ENCODE peak calls at places on chromosome 12, in six cellular contexts. One of them, this sample, is unnamed.

GRCh38 chr12:27970391-27970980 is 2.0 kb downstream of the PTHLH start:
- DNase-seq in gastrocnemius medialis: no peak
- DNase-seq in cardiac muscle cell: peak; percentile 43
- DNase-seq in pancreas: no peak
- DNase-seq in lower lobe of right lung: no peak
- DNase-seq in tibial nerve: peak; percentile 11
- DNase-seq in this sample: no peak

GRCh38 chr12:108526482-108527234 is 11.6 kb downstream of the FICD start:
- DNase-seq in gastrocnemius medialis: no peak
- DNase-seq in cardiac muscle cell: no peak
- DNase-seq in pancreas: no peak
- DNase-seq in lower lobe of right lung: no peak
- DNase-seq in tibial nerve: no peak
- DNase-seq in this sample: no peak

GRCh38 chr12:115451785-115452736 is 768.1 kb upstream of the TBX3 start:
- DNase-seq in gastrocnemius medialis: no peak
- DNase-seq in cardiac muscle cell: peak; percentile 94
- DNase-seq in pancreas: peak; percentile 23
- DNase-seq in lower lobe of right lung: peak; percentile 48
- DNase-seq in tibial nerve: no peak
- DNase-seq in this sample: no peak

GRCh38 chr12:132266802-132267201 is 62.6 kb downstream of the GALNT9 start:
- DNase-seq in gastrocnemius medialis: no peak
- DNase-seq in cardiac muscle cell: no peak
- DNase-seq in pancreas: no peak
- DNase-seq in lower lobe of right lung: no peak
- DNase-seq in tibial nerve: no peak
- DNase-seq in this sample: no peak

GRCh38 chr12:124529595-124530276 is 37.7 kb downstream of the NCOR2 start:
- DNase-seq in gastrocnemius medialis: no peak
- DNase-seq in cardiac muscle cell: no peak
- DNase-seq in pancreas: no peak
- DNase-seq in lower lobe of right lung: no peak
- DNase-seq in tibial nerve: no peak
- DNase-seq in this sample: no peak

GRCh38 chr12:124869011-124869665 is 5.5 kb upstream of the SCARB1 start:
- DNase-seq in gastrocnemius medialis: no peak
- DNase-seq in cardiac muscle cell: no peak
- DNase-seq in pancreas: no peak
- DNase-seq in lower lobe of right lung: peak; percentile 71
- DNase-seq in tibial nerve: no peak
- DNase-seq in this sample: no peak

GRCh38 chr12:46088040-46088439 is 97.7 kb upstream of the SCAF11 start:
- DNase-seq in gastrocnemius medialis: no peak
- DNase-seq in cardiac muscle cell: no peak
- DNase-seq in pancreas: no peak
- DNase-seq in lower lobe of right lung: no peak
- DNase-seq in tibial nerve: no peak
- DNase-seq in this sample: no peak

GRCh38 chr12:3038931-3039510 is 38.2 kb upstream of the TSPAN9 start:
- DNase-seq in gastrocnemius medialis: no peak
- DNase-seq in cardiac muscle cell: no peak
- DNase-seq in pancreas: no peak
- DNase-seq in lower lobe of right lung: no peak
- DNase-seq in tibial nerve: no peak
- DNase-seq in this sample: no peak

GRCh38 chr12:46299846-46300245 is 31.0 kb upstream of the SLC38A1 start:
- DNase-seq in gastrocnemius medialis: no peak
- DNase-seq in cardiac muscle cell: no peak
- DNase-seq in pancreas: no peak
- DNase-seq in lower lobe of right lung: no peak
- DNase-seq in tibial nerve: no peak
- DNase-seq in this sample: no peak

GRCh38 chr12:27524839-27525238 is 833 bp downstream of the PPFIBP1 start:
- DNase-seq in gastrocnemius medialis: no peak
- DNase-seq in cardiac muscle cell: no peak
- DNase-seq in pancreas: no peak
- DNase-seq in lower lobe of right lung: no peak
- DNase-seq in tibial nerve: peak; percentile 35
- DNase-seq in this sample: peak; percentile 36

GRCh38 chr12:15629108-15629507 is 160.1 kb downstream of the EPS8 start:
- DNase-seq in gastrocnemius medialis: peak; percentile 67
- DNase-seq in cardiac muscle cell: peak; percentile 59
- DNase-seq in pancreas: peak; percentile 15
- DNase-seq in lower lobe of right lung: no peak
- DNase-seq in tibial nerve: peak; percentile 84
- DNase-seq in this sample: no peak

GRCh38 chr12:78396538-78396937 is 468.0 kb upstream of the SYT1 start:
- DNase-seq in gastrocnemius medialis: no peak
- DNase-seq in cardiac muscle cell: no peak
- DNase-seq in pancreas: no peak
- DNase-seq in lower lobe of right lung: no peak
- DNase-seq in tibial nerve: no peak
- DNase-seq in this sample: no peak

GRCh38 chr12:90490355-90490754 is 464.6 kb downstream of the CCER1 start:
- DNase-seq in gastrocnemius medialis: no peak
- DNase-seq in cardiac muscle cell: no peak
- DNase-seq in pancreas: no peak
- DNase-seq in lower lobe of right lung: no peak
- DNase-seq in tibial nerve: no peak
- DNase-seq in this sample: no peak

GRCh38 chr12:49220972-49221371 is 32.1 kb upstream of the TUBA1A start:
- DNase-seq in gastrocnemius medialis: no peak
- DNase-seq in cardiac muscle cell: no peak
- DNase-seq in pancreas: no peak
- DNase-seq in lower lobe of right lung: no peak
- DNase-seq in tibial nerve: no peak
- DNase-seq in this sample: no peak

GRCh38 chr12:95224202-95225170 is 6.9 kb downstream of the VEZT start:
- DNase-seq in gastrocnemius medialis: no peak
- DNase-seq in cardiac muscle cell: peak; percentile 15
- DNase-seq in pancreas: no peak
- DNase-seq in lower lobe of right lung: no peak
- DNase-seq in tibial nerve: no peak
- DNase-seq in this sample: no peak

GRCh38 chr12:52630609-52631200 is 12.3 kb upstream of the KRT73 start:
- DNase-seq in gastrocnemius medialis: no peak
- DNase-seq in cardiac muscle cell: no peak
- DNase-seq in pancreas: no peak
- DNase-seq in lower lobe of right lung: no peak
- DNase-seq in tibial nerve: no peak
- DNase-seq in this sample: no peak

GRCh38 chr12:83664650-83665049 is 977.9 kb downstream of the TMTC2 start:
- DNase-seq in gastrocnemius medialis: no peak
- DNase-seq in cardiac muscle cell: peak; percentile 44
- DNase-seq in pancreas: no peak
- DNase-seq in lower lobe of right lung: no peak
- DNase-seq in tibial nerve: no peak
- DNase-seq in this sample: no peak

GRCh38 chr12:98533723-98534251 is 18.4 kb downstream of the TMPO start:
- DNase-seq in gastrocnemius medialis: peak; percentile 59
- DNase-seq in cardiac muscle cell: peak; percentile 17
- DNase-seq in pancreas: no peak
- DNase-seq in lower lobe of right lung: no peak
- DNase-seq in tibial nerve: no peak
- DNase-seq in this sample: no peak

DNA sequence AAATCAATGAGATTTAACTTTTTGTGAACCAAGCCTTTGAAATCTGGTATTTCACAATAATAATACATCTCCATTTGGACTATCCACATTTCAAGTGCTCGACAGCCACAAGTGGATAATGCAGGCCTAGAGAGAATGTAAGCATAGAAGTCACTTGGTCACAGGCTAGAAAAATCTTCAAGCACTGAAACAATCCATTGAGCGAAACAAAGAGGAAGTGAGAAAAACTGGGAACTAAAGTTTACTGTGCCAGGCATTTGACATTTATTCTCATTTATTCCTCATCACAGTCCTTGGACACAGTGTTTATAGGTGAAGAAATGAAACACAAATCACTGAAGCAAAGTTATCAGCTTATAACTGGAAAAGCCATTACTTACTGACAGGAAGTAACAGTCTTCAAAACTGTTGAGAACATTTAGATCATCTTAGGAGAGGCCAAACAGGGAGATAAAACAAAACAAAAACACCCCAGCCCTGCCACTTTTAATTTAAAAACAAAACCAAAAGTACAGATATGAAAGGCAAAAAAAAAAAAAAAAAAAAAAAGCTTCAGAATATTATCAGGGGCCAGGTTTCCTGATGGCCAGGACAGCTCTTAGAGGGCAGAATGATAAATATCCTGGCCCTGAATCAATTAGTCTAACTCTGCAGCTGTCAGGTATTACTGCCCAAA is 29.2 kb downstream of the GNS start:
- DNase-seq in gastrocnemius medialis: no peak
- DNase-seq in cardiac muscle cell: peak; percentile 8
- DNase-seq in pancreas: no peak
- DNase-seq in lower lobe of right lung: no peak
- DNase-seq in tibial nerve: no peak
- DNase-seq in this sample: no peak
- H3K4me3 ChIP-seq in gastrocnemius medialis: no peak overlapping the region
- H3K4me3 ChIP-seq in cardiac muscle cell: no peak overlapping the region
- H3K4me3 ChIP-seq in pancreas: no peak overlapping the region
- H3K4me3 ChIP-seq in lower lobe of right lung: no peak overlapping the region
- H3K4me3 ChIP-seq in tibial nerve: no peak overlapping the region
- H3K4me3 ChIP-seq in this sample: no peak overlapping the region

DNA sequence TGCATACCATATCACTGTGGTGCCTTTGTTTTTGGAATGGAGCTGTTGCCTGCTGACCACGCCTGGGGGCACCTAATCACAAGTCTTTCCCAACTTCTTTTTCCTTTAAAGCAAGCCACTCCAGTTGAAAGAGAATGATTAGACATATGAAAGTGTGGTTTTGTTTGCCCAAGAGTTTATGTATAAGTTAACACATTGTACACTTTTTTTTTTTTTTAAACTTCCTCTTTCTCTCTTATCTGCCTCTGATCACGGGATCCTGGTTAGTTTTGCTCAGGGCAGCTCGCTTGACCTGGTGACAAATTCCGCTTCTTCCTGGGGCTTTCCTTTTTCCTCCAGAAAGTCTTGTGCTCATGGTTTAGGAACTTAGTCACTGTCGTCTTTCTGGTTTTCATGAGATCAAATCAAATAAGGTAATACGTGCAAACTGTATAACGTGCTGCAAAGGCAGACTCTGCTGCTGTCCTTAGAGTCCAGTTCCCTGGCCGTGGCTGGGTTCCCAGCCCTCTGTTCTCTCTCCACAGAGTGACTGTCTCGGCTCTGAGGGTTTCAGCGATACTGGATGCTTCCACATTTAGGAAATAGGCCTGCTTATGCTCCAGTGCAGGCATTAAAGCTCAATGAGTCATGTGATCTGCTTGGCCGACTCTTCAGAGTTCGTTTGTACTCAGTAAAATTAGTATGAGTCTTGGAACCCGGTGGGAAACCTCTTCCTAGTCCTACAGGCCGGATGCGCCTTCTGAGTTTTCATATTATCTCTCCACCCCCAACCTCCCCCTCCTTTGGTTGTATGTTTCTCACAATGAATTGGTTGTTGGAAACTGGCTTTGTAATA is 15.2 kb downstream of the RASSF3 start:
- DNase-seq in gastrocnemius medialis: peak; percentile 17
- DNase-seq in cardiac muscle cell: peak; percentile 32
- DNase-seq in pancreas: peak; percentile 30
- DNase-seq in lower lobe of right lung: no peak
- DNase-seq in tibial nerve: peak; percentile 23
- DNase-seq in this sample: no peak
- H3K4me1 ChIP-seq in gastrocnemius medialis: peaks cover 9% of the 10 kb centered on the region
- H3K4me1 ChIP-seq in cardiac muscle cell: peaks cover 10% of the 10 kb centered on the region
- H3K4me1 ChIP-seq in pancreas: peaks cover 4% of the 10 kb centered on the region
- H3K4me1 ChIP-seq in lower lobe of right lung: peaks cover 72% of the 10 kb centered on the region
- H3K4me1 ChIP-seq in tibial nerve: no peaks in the 10 kb centered on the region
- H3K4me1 ChIP-seq in this sample: peaks cover 24% of the 10 kb centered on the region

GRCh38 chr12:48123169-48123568 is 4.0 kb downstream of the PFKM start:
- DNase-seq in gastrocnemius medialis: no peak
- DNase-seq in cardiac muscle cell: no peak
- DNase-seq in pancreas: no peak
- DNase-seq in lower lobe of right lung: no peak
- DNase-seq in tibial nerve: no peak
- DNase-seq in this sample: no peak

GRCh38 chr12:48128800-48129199 is 9.6 kb downstream of the PFKM start:
- DNase-seq in gastrocnemius medialis: no peak
- DNase-seq in cardiac muscle cell: no peak
- DNase-seq in pancreas: no peak
- DNase-seq in lower lobe of right lung: no peak
- DNase-seq in tibial nerve: no peak
- DNase-seq in this sample: no peak

GRCh38 chr12:48122065-48122834 is 3.1 kb downstream of the PFKM start:
- DNase-seq in gastrocnemius medialis: peak; percentile 83
- DNase-seq in cardiac muscle cell: no peak
- DNase-seq in pancreas: no peak
- DNase-seq in lower lobe of right lung: no peak
- DNase-seq in tibial nerve: no peak
- DNase-seq in this sample: no peak

GRCh38 chr12:48126953-48127630 is 7.9 kb downstream of the PFKM start:
- DNase-seq in gastrocnemius medialis: peak; percentile 51
- DNase-seq in cardiac muscle cell: no peak
- DNase-seq in pancreas: no peak
- DNase-seq in lower lobe of right lung: no peak
- DNase-seq in tibial nerve: no peak
- DNase-seq in this sample: no peak

DNA sequence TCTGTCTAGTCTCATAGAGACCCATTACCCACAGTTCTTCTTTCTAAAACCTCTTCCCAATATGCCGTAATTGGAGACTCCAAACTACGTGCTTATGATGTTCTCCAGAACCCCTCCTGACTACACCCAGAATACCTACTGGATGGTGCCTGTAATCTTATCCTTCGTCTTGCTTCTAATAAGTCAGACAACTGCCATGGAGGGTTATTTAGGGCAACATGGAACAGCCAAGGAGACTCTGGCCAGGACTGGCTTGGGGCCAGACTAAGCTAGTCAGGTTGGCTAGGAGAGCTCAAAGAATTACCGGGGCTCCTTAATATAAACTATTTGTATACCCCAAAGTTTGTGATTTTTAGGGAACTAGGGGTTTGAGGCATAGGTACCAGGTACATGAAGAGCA is 6.8 kb downstream of the PFKM start:
- DNase-seq in gastrocnemius medialis: peak; percentile 94
- DNase-seq in cardiac muscle cell: peak; percentile 85
- DNase-seq in pancreas: no peak
- DNase-seq in lower lobe of right lung: no peak
- DNase-seq in tibial nerve: no peak
- DNase-seq in this sample: no peak
- H3K36me3 ChIP-seq in gastrocnemius medialis: no peaks in the 10 kb centered on the region
- H3K36me3 ChIP-seq in cardiac muscle cell: peaks cover 34% of the 10 kb centered on the region
- H3K36me3 ChIP-seq in pancreas: no peaks in the 10 kb centered on the region
- H3K36me3 ChIP-seq in lower lobe of right lung: peaks cover 59% of the 10 kb centered on the region
- H3K36me3 ChIP-seq in tibial nerve: no peaks in the 10 kb centered on the region
- H3K36me3 ChIP-seq in this sample: no peaks in the 10 kb centered on the region

DNA sequence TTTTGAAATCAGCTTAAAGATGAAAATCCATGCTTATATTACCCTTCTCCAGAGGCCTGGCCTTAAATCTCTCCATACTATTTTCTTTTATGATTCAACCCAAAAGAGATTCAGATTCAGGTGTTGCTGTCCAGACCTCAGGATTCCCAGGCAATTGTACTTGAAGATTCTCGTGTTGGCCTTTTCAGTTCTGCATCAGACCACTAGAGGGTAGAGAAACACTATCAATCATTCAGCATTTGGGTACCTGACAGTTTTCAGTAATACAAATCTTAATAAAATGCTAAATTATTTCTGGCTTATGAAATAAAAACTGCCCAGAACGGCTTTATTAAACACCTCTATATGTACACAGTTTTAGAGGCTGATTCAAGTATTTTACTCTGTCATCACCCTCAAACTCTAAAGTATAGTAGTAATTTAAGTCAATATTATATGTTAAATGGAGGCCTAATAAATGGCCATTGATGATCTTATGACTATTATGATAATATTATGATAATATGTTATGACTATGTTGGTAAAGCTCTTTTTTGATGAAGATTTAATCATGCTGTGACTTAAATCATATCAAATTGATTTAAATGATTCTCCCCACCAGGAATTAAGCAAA is 301.1 kb downstream of the DUSP6 start:
- DNase-seq in gastrocnemius medialis: no peak
- DNase-seq in cardiac muscle cell: peak; percentile 71
- DNase-seq in pancreas: peak; percentile 9
- DNase-seq in lower lobe of right lung: no peak
- DNase-seq in tibial nerve: peak; percentile 78
- DNase-seq in this sample: no peak
- H3K4me3 ChIP-seq in gastrocnemius medialis: no peak overlapping the region
- H3K4me3 ChIP-seq in cardiac muscle cell: no peak overlapping the region
- H3K4me3 ChIP-seq in pancreas: no peak overlapping the region
- H3K4me3 ChIP-seq in lower lobe of right lung: no peak overlapping the region
- H3K4me3 ChIP-seq in tibial nerve: no peak overlapping the region
- H3K4me3 ChIP-seq in this sample: no peak overlapping the region